ENCODE peak calls at places on chromosomes 16 and 17, in eight cellular contexts. K, Q, W, M, L, I, F and P are unnamed samples.

GRCh38 chr16:70289229-70290098 is at the start of gene AARS1:
- DNase-seq in K (peak), Q (peak), W (peak), M (peak), L (peak), I (peak), F (peak), P (peak)

GRCh38 chr17:67980456-67980855 is 15.8 kb downstream of the C17orf58 start:
- DNase-seq in K (no peak), Q (no peak), W (no peak), M (no peak), L (no peak), I (no peak), F (no peak), P (no peak)

GRCh38 chr17:48544356-48545021 is 420 bp downstream of the HOXB2 start:
- DNase-seq in K (peak), Q (peak), W (peak), M (peak), L (peak), I (no peak), F (peak), P (peak)

GRCh38 chr17:32909787-32910369 is 18.1 kb upstream of the TMEM98 start:
- DNase-seq in K (peak), Q (peak), W (no peak), M (peak), L (peak), I (peak), F (peak), P (peak)

GRCh38 chr16:83842755-83843507 is 35.2 kb downstream of the HSBP1 start:
- DNase-seq in K (no peak), Q (no peak), W (peak), M (no peak), L (no peak), I (no peak), F (peak), P (no peak)

GRCh38 chr17:81930142-81931125 is 2.9 kb upstream of the MAFG start:
- DNase-seq in K (no peak), Q (no peak), W (no peak), M (no peak), L (no peak), I (no peak), F (no peak), P (no peak)

GRCh38 chr16:12798846-12799245 is 4.8 kb downstream of the CPPED1 start:
- DNase-seq in K (no peak), Q (no peak), W (no peak), M (no peak), L (no peak), I (no peak), F (no peak), P (no peak)

GRCh38 chr16:57045694-57046381 is 46.5 kb upstream of the CPNE2 start:
- DNase-seq in K (no peak), Q (peak), W (peak), M (peak), L (peak), I (peak), F (peak), P (no peak)

GRCh38 chr17:80029235-80029974 is 6.3 kb downstream of the TBC1D16 start:
- DNase-seq in K (peak), Q (peak), W (peak), M (peak), L (peak), I (no peak), F (peak), P (peak)

GRCh38 chr16:57185446-57185944 is 344 bp downstream of the PSME3IP1 start:
- DNase-seq in K (peak), Q (peak), W (peak), M (peak), L (peak), I (peak), F (peak), P (no peak)

GRCh38 chr17:77286641-77287431 is 146.1 kb downstream of the SEC14L1 start:
- DNase-seq in K (peak), Q (no peak), W (peak), M (peak), L (peak), I (peak), F (no peak), P (no peak)

GRCh38 chr17:78137392-78138203 is 7.0 kb downstream of the TMC8 start:
- DNase-seq in K (no peak), Q (no peak), W (no peak), M (no peak), L (no peak), I (peak), F (no peak), P (no peak)

GRCh38 chr17:72510454-72511016 is 389.7 kb downstream of the SOX9 start:
- DNase-seq in K (no peak), Q (no peak), W (no peak), M (peak), L (no peak), I (no peak), F (no peak), P (no peak)

GRCh38 chr16:24539850-24540484 is 601 bp downstream of the RBBP6 start:
- DNase-seq in K (peak), Q (peak), W (peak), M (peak), L (peak), I (peak), F (no peak), P (no peak)

GRCh38 chr17:75033346-75034235 is 13.2 kb downstream of the ATP5PD start:
- DNase-seq in K (peak), Q (peak), W (peak), M (peak), L (peak), I (peak), F (peak), P (peak)

GRCh38 chr16:67053767-67054334 is 24.9 kb downstream of the CBFB start:
- DNase-seq in K (no peak), Q (no peak), W (no peak), M (no peak), L (no peak), I (no peak), F (no peak), P (no peak)

GRCh38 chr17:50676065-50676975 is 31.4 kb downstream of the ANKRD40 start:
- DNase-seq in K (peak), Q (no peak), W (peak), M (no peak), L (no peak), I (no peak), F (no peak), P (no peak)

GRCh38 chr16:1557576-1557975 is 24.1 kb downstream of the TMEM204 start:
- DNase-seq in K (no peak), Q (no peak), W (no peak), M (no peak), L (no peak), I (no peak), F (no peak), P (no peak)

GRCh38 chr16:27102701-27103575 is 36.2 kb downstream of the C16orf82 start:
- DNase-seq in K (peak), Q (no peak), W (peak), M (no peak), L (no peak), I (no peak), F (no peak), P (no peak)

GRCh38 chr16:57017251-57017650 is 27.9 kb downstream of the NLRC5 start:
- DNase-seq in K (no peak), Q (no peak), W (no peak), M (peak), L (no peak), I (peak), F (no peak), P (no peak)

GRCh38 chr17:44934745-44935105 is 12.8 kb downstream of the KIF18B start:
- DNase-seq in K (no peak), Q (no peak), W (no peak), M (no peak), L (no peak), I (no peak), F (no peak), P (no peak)
- TF ChIP-seq POLR2A in K (no peak), Q (no peak), W (no peak), M (no peak), L (no peak), I (no peak), F (no peak), P (no peak)

GRCh38 chr17:58541249-58541648 is 26.8 kb upstream of the MTMR4 start:
- DNase-seq in K (no peak), Q (no peak), W (peak), M (no peak), L (no peak), I (peak), F (no peak), P (no peak)
- TF ChIP-seq CTCF in K (no peak), Q (no peak), W (no peak), M (peak), L (no peak), I (peak), F (no peak), P (no peak)

DNA sequence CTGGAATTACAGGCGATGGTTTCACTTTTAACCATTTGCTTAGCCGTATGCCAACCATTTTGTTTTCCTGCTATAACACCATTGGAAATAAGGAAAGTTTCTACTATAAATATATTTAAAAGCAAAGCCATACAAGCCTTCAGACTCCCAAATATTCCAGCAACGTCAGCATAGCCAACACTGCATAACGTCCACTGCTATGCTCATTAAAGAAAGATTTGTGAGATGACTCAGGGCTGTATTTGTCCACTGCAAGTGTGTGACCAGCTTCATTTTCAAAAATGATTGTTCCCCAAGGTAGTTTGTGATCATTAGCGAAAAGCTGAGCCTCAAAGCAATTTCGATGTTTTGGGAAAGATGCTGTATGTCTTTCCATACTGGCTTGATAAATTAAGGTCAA is 14.9 kb upstream of the CCDC182 start:
- DNase-seq in K (no peak), Q (no peak), W (no peak), M (no peak), L (no peak), I (no peak), F (no peak), P (no peak)
- TF ChIP-seq POLR2A in K (no peak), Q (no peak), W (no peak), M (no peak), L (no peak), I (no peak), F (no peak), P (no peak)

DNA sequence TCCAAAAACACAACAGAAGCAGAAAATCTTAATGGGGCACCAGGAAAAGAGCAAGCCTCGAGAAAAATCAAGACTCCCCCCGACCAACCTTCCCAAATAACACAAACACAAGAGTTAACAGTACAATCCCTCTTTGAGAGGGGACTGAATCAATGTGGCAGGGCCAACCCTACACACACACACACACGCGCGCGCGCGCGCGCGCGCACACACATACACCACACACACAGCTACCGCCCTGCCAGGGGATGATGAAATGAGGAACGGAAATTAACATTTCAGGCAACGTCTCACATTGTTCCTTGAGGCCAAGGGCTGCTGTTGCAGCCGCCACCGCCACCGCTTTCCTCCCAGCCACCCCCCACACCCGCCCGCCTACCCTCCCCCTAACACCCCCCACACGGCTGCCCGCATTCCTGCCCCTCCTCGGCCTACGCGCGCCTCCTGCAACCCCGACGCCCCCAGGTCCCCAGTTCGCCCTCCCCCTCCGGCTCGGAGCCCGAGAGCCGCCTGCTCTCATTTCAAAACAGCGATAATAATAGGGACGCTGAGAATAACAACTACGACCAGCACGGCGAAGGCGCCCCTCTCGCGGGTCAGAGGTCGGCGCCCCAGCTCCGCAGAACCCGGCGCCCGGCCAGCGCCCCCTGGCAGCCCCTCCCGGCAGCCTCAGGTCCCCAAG is 1.2 kb downstream of the ANKRD11 start:
- DNase-seq in K (peak), Q (peak), W (peak), M (peak), L (peak), I (peak), F (peak), P (peak)
- TF ChIP-seq CTCF in K (peak), Q (no peak), W (no peak), M (peak), L (peak), I (peak), F (peak), P (no peak)

GRCh38 chr16:86534779-86535605 is 20.0 kb downstream of the MTHFSD start:
- DNase-seq in K (no peak), Q (no peak), W (no peak), M (no peak), L (no peak), I (no peak), F (no peak), P (no peak)
- TF ChIP-seq POLR2A in K (no peak), Q (no peak), W (no peak), M (no peak), L (no peak), I (no peak), F (no peak), P (no peak)

GRCh38 chr17:46853896-46854444 is 2.6 kb downstream of the WNT9B start:
- DNase-seq in K (no peak), Q (no peak), W (no peak), M (peak), L (no peak), I (no peak), F (no peak), P (no peak)

GRCh38 chr17:46848534-46848933 is 2.8 kb upstream of the WNT9B start:
- DNase-seq in K (no peak), Q (no peak), W (no peak), M (no peak), L (no peak), I (no peak), F (no peak), P (no peak)

GRCh38 chr17:46850688-46851028 is 725 bp upstream of the WNT9B start:
- DNase-seq in K (no peak), Q (no peak), W (no peak), M (no peak), L (no peak), I (no peak), F (no peak), P (no peak)

GRCh38 chr17:46854515-46854914 is 3.1 kb downstream of the WNT9B start:
- DNase-seq in K (no peak), Q (no peak), W (no peak), M (no peak), L (no peak), I (no peak), F (no peak), P (no peak)

DNA sequence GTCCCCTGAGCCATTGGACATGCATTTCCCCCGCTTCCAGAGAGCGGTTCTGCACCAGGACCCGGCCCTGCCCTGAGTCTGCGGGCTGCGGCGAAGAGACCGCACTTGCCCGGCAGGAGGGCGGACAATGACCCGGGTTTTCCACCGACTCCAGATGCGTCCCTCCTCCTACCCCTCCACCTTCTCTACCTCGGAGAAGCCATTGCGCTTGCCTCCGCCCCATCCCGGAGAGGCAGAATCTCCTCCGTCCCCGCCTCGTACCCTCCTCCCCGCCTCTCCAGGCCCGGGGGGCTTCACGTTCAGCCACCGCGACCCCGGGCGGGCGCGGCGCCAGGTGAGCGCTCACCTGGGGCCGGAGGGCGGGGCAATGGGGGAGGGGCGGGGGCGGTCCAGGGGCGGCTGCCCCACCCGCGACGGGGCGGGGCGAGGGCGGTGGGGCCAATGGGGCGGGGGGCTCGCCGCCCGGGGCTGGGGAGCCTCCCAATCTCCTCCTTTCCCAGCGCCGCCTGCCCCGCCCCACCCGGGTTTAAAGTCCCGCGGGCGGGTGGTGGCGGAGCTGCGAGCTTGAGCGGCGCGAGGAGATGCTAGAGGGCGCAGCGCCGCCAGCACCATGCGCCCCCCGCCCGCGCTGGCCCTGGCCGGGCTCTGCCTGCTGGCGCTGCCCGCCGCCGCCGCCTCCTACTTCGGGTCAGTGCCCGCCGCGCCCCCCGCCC is at the start of gene WNT9B:
- DNase-seq in K (no peak), Q (no peak), W (no peak), M (no peak), L (peak), I (peak), F (no peak), P (no peak)
- TF ChIP-seq CTCF in K (no peak), Q (no peak), W (no peak), M (peak), L (no peak), I (peak), F (no peak), P (no peak)

DNA sequence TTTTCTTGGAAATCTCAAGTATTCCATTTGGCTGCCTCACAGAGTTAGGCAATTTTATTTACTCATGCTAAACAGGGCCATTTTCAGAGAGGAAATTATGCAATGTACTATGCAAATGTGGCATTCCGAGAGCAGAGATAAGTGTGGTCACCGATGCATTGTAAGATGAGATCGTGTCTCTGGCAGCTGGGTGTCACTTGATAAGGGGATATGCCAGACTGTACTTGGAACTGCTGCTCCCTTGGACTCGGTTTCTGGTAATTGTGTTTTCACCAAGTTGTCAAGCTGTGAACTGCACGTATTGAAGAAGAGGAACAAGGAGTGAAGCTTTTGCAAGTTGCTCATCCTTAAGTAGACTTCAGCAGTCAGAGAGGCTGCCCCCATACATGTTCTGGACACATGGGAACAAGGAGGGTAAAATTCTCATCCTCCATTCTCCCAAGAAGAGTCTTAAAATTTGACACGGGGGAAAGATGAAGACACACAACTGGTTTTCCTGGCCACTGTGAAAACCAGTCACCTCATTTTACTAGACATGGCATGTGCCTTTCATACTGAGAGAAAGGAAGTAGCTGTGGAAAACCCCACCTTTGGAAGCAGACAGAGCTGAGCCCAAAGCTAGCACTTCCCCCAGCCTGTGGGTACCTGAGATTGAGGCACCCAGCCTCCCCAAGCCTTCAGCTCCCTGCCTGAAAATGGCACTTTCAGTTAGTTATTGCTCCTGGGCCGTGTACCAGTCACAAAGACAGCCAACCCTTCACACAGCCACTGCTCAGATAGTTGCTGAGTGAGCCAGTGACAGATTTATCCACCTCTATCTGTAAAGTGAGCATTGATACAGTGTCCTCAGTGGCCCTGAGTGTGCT is 150.7 kb downstream of the SOCS1 start:
- DNase-seq in K (no peak), Q (peak), W (no peak), M (peak), L (no peak), I (peak), F (peak), P (no peak)
- TF ChIP-seq POLR2A in K (no peak), Q (no peak), W (no peak), M (no peak), L (no peak), I (no peak), F (no peak), P (no peak)

DNA sequence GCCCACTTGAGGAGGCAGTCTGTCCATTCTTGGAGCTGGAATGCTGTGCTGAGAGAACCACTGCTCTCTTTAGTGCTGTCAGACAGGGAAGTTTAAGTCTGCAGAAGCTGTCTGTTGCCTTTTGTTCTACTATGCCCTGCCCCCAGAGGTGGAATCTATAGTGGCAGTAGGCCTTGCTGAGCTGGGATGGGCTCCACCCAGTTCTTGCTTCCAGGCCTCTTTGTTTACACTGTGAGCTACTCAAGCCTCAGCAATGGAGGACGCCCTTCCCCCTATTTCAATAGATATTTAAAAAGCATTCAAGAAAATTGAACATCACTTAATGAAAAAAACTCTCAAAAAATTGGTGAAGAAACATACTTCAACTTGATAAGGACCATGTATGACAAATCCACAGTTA is 313.5 kb downstream of the PHKB start:
- DNase-seq in K (no peak), Q (no peak), W (no peak), M (peak), L (no peak), I (peak), F (no peak), P (no peak)
- TF ChIP-seq CTCF in K (no peak), Q (no peak), W (no peak), M (peak), L (no peak), I (no peak), F (no peak), P (no peak)